ENCODE peak calls at places on chromosome 4, in six cellular contexts. One of them, this sample, is unnamed.

GRCh38 chr4:100935090-100935489 is 412.2 kb downstream of the PPP3CA start:
- DNase-seq in fibroblast of mammary gland: peak; percentile 20
- DNase-seq in foreskin fibroblast: peak; percentile 29
- DNase-seq in endothelial cell: no peak
- DNase-seq in transverse colon: no peak
- DNase-seq in GM12865: peak; percentile 33
- DNase-seq in this sample: peak; percentile 48

GRCh38 chr4:79528241-79528706 is 120.2 kb upstream of the GK2 start:
- DNase-seq in foreskin fibroblast: no peak
- DNase-seq in GM12865: no peak
- DNase-seq in endothelial cell: no peak
- DNase-seq in transverse colon: no peak
- DNase-seq in fibroblast of mammary gland: peak; percentile 1
- DNase-seq in this sample: peak; percentile 29

GRCh38 chr4:154630307-154630706 is 17.9 kb upstream of the FGG start:
- DNase-seq in transverse colon: no peak
- DNase-seq in GM12865: no peak
- DNase-seq in fibroblast of mammary gland: no peak
- DNase-seq in endothelial cell: no peak
- DNase-seq in foreskin fibroblast: no peak
- DNase-seq in this sample: no peak

GRCh38 chr4:152780267-152780811 is 585 bp downstream of the ARFIP1 start:
- DNase-seq in endothelial cell: peak; percentile 36
- DNase-seq in foreskin fibroblast: peak; percentile 53
- DNase-seq in GM12865: no peak
- DNase-seq in fibroblast of mammary gland: peak; percentile 33
- DNase-seq in transverse colon: no peak
- DNase-seq in this sample: peak; percentile 35

GRCh38 chr4:57550143-57550542 is 440.0 kb upstream of the IGFBP7 start:
- DNase-seq in transverse colon: no peak
- DNase-seq in foreskin fibroblast: no peak
- DNase-seq in fibroblast of mammary gland: no peak
- DNase-seq in endothelial cell: no peak
- DNase-seq in GM12865: no peak
- DNase-seq in this sample: no peak

GRCh38 chr4:176137626-176138025 is 57.8 kb downstream of the SPATA4 start:
- DNase-seq in foreskin fibroblast: peak; percentile 48
- DNase-seq in GM12865: no peak
- DNase-seq in endothelial cell: no peak
- DNase-seq in transverse colon: no peak
- DNase-seq in fibroblast of mammary gland: peak; percentile 66
- DNase-seq in this sample: peak; percentile 20

GRCh38 chr4:103075435-103075893 is 1.1 kb downstream of the SLC9B2 start:
- DNase-seq in fibroblast of mammary gland: peak; percentile 34
- DNase-seq in GM12865: peak; percentile 15
- DNase-seq in transverse colon: no peak
- DNase-seq in foreskin fibroblast: peak; percentile 49
- DNase-seq in endothelial cell: no peak
- DNase-seq in this sample: peak; percentile 8

GRCh38 chr4:104064650-104065577 is 345.1 kb upstream of the TACR3 start:
- DNase-seq in transverse colon: peak; percentile 15
- DNase-seq in endothelial cell: peak; percentile 65
- DNase-seq in foreskin fibroblast: no peak
- DNase-seq in fibroblast of mammary gland: peak; percentile 34
- DNase-seq in GM12865: peak; percentile 83
- DNase-seq in this sample: peak; percentile 61

GRCh38 chr4:156503119-156503518 is 468.5 kb downstream of the PDGFC start:
- DNase-seq in transverse colon: no peak
- DNase-seq in foreskin fibroblast: no peak
- DNase-seq in GM12865: no peak
- DNase-seq in fibroblast of mammary gland: no peak
- DNase-seq in endothelial cell: no peak
- DNase-seq in this sample: no peak

GRCh38 chr4:92304636-92305035 is 870 bp downstream of the GRID2 start:
- DNase-seq in transverse colon: no peak
- DNase-seq in endothelial cell: peak; percentile 26
- DNase-seq in fibroblast of mammary gland: no peak
- DNase-seq in foreskin fibroblast: peak; percentile 7
- DNase-seq in GM12865: no peak
- DNase-seq in this sample: peak; percentile 1

GRCh38 chr4:120812216-120812615 is 110.3 kb downstream of the PRDM5 start:
- DNase-seq in GM12865: no peak
- DNase-seq in fibroblast of mammary gland: no peak
- DNase-seq in foreskin fibroblast: no peak
- DNase-seq in transverse colon: no peak
- DNase-seq in endothelial cell: no peak
- DNase-seq in this sample: no peak

GRCh38 chr4:57104706-57105560 is 5.3 kb downstream of the IGFBP7 start:
- DNase-seq in endothelial cell: no peak
- DNase-seq in foreskin fibroblast: no peak
- DNase-seq in fibroblast of mammary gland: no peak
- DNase-seq in GM12865: no peak
- DNase-seq in transverse colon: no peak
- DNase-seq in this sample: peak; percentile 50

GRCh38 chr4:76784237-76784636 is 113.7 kb downstream of the SOWAHB start:
- DNase-seq in GM12865: peak; percentile 40
- DNase-seq in fibroblast of mammary gland: peak; percentile 21
- DNase-seq in endothelial cell: no peak
- DNase-seq in transverse colon: no peak
- DNase-seq in foreskin fibroblast: no peak
- DNase-seq in this sample: no peak

GRCh38 chr4:9942139-9942538 is 79.2 kb downstream of the SLC2A9 start:
- DNase-seq in transverse colon: no peak
- DNase-seq in GM12865: no peak
- DNase-seq in fibroblast of mammary gland: no peak
- DNase-seq in endothelial cell: no peak
- DNase-seq in foreskin fibroblast: no peak
- DNase-seq in this sample: no peak

GRCh38 chr4:14478504-14478903 is 523.8 kb upstream of the CPEB2 start:
- DNase-seq in transverse colon: no peak
- DNase-seq in endothelial cell: no peak
- DNase-seq in fibroblast of mammary gland: no peak
- DNase-seq in foreskin fibroblast: no peak
- DNase-seq in GM12865: no peak
- DNase-seq in this sample: no peak

GRCh38 chr4:139319571-139319970 is 17.3 kb upstream of the NDUFC1 start:
- DNase-seq in endothelial cell: no peak
- DNase-seq in GM12865: no peak
- DNase-seq in fibroblast of mammary gland: no peak
- DNase-seq in transverse colon: no peak
- DNase-seq in foreskin fibroblast: no peak
- DNase-seq in this sample: no peak

GRCh38 chr4:186236126-186236525 is 8.8 kb downstream of the KLKB1 start:
- DNase-seq in fibroblast of mammary gland: no peak
- DNase-seq in transverse colon: no peak
- DNase-seq in foreskin fibroblast: no peak
- DNase-seq in endothelial cell: no peak
- DNase-seq in GM12865: no peak
- DNase-seq in this sample: no peak

GRCh38 chr4:52915730-52916129 is 53.6 kb downstream of the RASL11B start:
- DNase-seq in transverse colon: no peak
- DNase-seq in fibroblast of mammary gland: no peak
- DNase-seq in foreskin fibroblast: peak; percentile 31
- DNase-seq in GM12865: no peak
- DNase-seq in endothelial cell: no peak
- DNase-seq in this sample: peak; percentile 34

DNA sequence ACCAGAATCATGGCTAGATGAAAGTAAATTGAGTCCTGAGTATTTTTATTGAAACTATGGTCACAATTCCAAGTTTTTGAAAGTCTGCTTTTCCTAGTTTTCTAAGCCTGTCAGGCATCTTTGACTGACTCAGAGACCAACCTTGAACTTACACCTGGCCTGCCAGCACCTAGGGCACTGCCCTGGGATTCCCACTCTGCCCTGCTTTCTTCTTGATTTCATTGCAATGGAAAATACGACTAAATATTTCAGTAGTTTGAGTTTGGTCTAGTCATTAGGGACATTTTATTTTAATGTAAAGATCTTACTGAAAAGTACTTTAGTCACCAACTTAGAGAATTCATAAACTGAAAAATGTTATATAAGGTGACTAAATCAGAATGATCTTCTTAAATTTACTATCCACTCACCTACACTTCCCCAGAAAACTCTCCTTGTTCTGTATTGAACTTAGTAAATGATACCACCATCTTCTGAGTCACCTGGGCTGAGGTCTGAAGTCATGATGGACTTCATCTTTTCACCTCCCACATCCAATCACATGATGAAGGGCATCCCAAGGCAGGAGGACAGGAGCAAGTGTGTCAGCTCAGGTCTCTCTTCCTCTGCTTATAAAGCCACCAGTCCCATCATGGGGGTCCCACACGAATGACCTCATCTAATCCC is 11.6 kb upstream of the PYURF start:
- DNase-seq in fibroblast of mammary gland: no peak
- DNase-seq in transverse colon: no peak
- DNase-seq in foreskin fibroblast: no peak
- DNase-seq in GM12865: no peak
- DNase-seq in endothelial cell: no peak
- DNase-seq in this sample: no peak
- TF ChIP-seq CTCF in fibroblast of mammary gland: no peak
- TF ChIP-seq CTCF in transverse colon: no peak
- TF ChIP-seq CTCF in foreskin fibroblast: no peak
- TF ChIP-seq CTCF in GM12865: no peak
- TF ChIP-seq CTCF in endothelial cell: no peak
- TF ChIP-seq CTCF in this sample: no peak

DNA sequence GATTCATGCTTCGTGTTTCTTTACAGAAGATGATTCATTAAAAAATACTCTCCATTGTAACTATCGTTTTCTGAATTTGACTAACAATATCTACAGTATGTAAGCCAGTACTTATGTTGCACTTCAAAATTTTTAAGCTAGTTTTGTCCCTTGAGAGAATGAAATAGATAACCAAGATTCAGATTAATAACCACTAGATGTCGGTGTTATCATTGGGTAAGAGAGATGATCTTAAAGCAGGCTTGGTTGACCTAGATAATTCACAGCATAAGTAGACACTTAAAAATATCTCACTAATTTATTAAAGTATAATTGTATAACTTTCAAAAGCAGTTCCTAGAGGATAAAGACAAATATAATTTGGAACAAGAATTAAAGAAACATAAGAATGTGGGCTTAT is 430.9 kb downstream of the C4orf33 start:
- DNase-seq in endothelial cell: no peak
- DNase-seq in foreskin fibroblast: no peak
- DNase-seq in GM12865: no peak
- DNase-seq in fibroblast of mammary gland: peak; percentile 43
- DNase-seq in transverse colon: no peak
- DNase-seq in this sample: peak; percentile 42
- TF ChIP-seq CTCF in endothelial cell: no peak
- TF ChIP-seq CTCF in foreskin fibroblast: no peak
- TF ChIP-seq CTCF in GM12865: peak; percentile 11
- TF ChIP-seq CTCF in fibroblast of mammary gland: peak; percentile 22
- TF ChIP-seq CTCF in transverse colon: no peak
- TF ChIP-seq CTCF in this sample: peak; percentile 28

GRCh38 chr4:183721207-183722081 is 62.4 kb downstream of the TRAPPC11 start:
- DNase-seq in endothelial cell: peak; percentile 28
- DNase-seq in foreskin fibroblast: peak; percentile 73
- DNase-seq in GM12865: peak; percentile 57
- DNase-seq in transverse colon: peak; percentile 83
- DNase-seq in fibroblast of mammary gland: peak; percentile 63
- DNase-seq in this sample: peak; percentile 22

GRCh38 chr4:183727482-183727881 is 68.4 kb downstream of the TRAPPC11 start:
- DNase-seq in GM12865: no peak
- DNase-seq in transverse colon: no peak
- DNase-seq in endothelial cell: no peak
- DNase-seq in fibroblast of mammary gland: no peak
- DNase-seq in foreskin fibroblast: no peak
- DNase-seq in this sample: no peak

GRCh38 chr4:183718876-183719275 is 59.8 kb downstream of the TRAPPC11 start:
- DNase-seq in fibroblast of mammary gland: no peak
- DNase-seq in endothelial cell: no peak
- DNase-seq in GM12865: no peak
- DNase-seq in foreskin fibroblast: no peak
- DNase-seq in transverse colon: no peak
- DNase-seq in this sample: peak; percentile 58

GRCh38 chr4:183723561-183724228 is 64.6 kb downstream of the TRAPPC11 start:
- DNase-seq in transverse colon: no peak
- DNase-seq in GM12865: no peak
- DNase-seq in fibroblast of mammary gland: no peak
- DNase-seq in foreskin fibroblast: no peak
- DNase-seq in endothelial cell: no peak
- DNase-seq in this sample: no peak

DNA sequence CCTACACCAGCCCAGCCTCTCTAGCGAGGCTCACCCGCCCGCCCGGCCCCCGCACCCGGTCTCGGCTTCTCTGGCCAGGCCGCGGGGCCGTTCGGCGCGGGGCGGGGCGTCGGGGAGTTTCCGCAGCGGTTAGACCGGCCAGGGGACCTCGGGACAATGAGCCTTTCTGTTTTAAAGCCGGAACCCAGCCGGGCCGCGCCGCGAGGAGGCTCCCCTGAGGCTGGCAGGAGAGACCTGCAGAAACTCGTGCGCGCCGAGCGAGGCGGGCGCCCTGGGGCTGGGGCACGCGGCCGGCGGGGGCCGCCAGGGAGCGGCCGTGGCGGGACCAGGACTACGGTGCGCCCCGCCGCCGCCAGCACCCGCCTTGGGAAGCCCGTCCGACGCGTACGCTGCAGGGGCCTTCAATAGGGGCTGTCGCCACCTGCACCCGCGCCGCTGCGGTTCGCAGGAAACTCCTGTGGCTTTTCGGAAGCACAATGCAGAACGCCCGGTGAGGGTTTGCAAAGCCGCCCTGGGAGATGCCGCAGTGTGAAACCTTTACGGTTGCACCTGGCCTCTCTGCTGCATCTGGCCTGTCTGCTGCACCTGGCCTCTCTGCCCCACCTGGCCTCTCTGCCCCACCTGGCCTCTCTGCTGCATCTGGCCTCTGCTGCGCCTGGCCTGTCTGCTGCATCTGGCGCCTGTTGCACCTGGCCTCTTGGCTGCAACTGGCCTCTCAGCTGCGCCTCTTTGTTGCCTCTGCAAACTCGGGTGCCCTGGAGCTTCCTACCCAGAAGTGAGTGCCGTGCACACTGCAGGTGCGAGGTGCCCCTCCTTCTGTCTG is 63.9 kb downstream of the TRAPPC11 start:
- DNase-seq in endothelial cell: peak; percentile 52
- DNase-seq in fibroblast of mammary gland: peak; percentile 4
- DNase-seq in GM12865: peak; percentile 90
- DNase-seq in transverse colon: peak; percentile 80
- DNase-seq in foreskin fibroblast: peak; percentile 58
- DNase-seq in this sample: peak; percentile 63
- TF ChIP-seq CTCF in endothelial cell: no peak
- TF ChIP-seq CTCF in fibroblast of mammary gland: no peak
- TF ChIP-seq CTCF in GM12865: no peak
- TF ChIP-seq CTCF in transverse colon: no peak
- TF ChIP-seq CTCF in foreskin fibroblast: no peak
- TF ChIP-seq CTCF in this sample: no peak

DNA sequence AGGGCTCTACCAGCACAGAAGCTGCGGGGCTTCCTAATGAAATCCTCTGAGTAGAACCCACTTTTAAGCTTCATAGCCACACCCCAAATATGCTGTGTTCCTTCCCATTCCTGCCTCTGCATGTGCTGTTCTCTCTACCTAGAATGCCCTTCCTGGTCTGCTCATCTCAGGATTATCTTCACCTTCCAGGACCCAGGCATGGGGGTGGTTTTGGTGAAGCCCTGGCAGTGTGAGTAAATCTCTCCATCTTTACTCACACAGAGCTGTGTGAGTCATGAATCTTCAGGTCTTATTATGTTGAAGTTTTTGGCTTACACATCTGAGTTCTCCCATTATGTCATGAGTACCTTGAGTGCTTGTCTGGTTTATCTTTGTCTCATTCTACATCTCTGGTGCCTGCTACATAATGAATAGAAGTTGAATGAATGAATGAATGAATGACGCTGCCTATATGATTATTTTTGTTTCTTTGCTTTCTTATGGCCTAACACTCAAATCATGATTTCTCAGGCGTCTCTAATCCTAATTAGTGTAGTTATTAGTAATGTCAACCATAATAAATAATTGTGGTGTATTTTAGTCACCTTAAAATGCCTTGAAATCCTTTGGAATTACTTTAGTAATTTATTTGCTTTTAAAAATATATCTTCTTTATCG is 41.9 kb downstream of the HADH start:
- DNase-seq in foreskin fibroblast: no peak
- DNase-seq in fibroblast of mammary gland: peak; percentile 55
- DNase-seq in transverse colon: no peak
- DNase-seq in endothelial cell: no peak
- DNase-seq in GM12865: no peak
- DNase-seq in this sample: peak; percentile 50
- TF ChIP-seq CTCF in foreskin fibroblast: no peak
- TF ChIP-seq CTCF in fibroblast of mammary gland: no peak
- TF ChIP-seq CTCF in transverse colon: no peak
- TF ChIP-seq CTCF in endothelial cell: no peak
- TF ChIP-seq CTCF in GM12865: no peak
- TF ChIP-seq CTCF in this sample: no peak

This sample was measured in epithelial cell of esophagus.